ENCODE peak calls at places on chromosomes 5 and 9, in four cellular contexts. W, N, Y and S are unnamed samples.

GRCh38 chr5:73378765-73379164 is 69.8 kb downstream of the FOXD1 start:
- DNase-seq in W (no peak), N (no peak), Y (no peak), S (no peak)

GRCh38 chr5:93249651-93250289 is 331.2 kb downstream of the NR2F1-AS1 start:
- DNase-seq in W (no peak), N (no peak), Y (peak; percentile 29), S (no peak)

GRCh38 chr9:87322840-87323635 is 174.6 kb upstream of the DAPK1 start:
- DNase-seq in W (no peak), N (no peak), Y (no peak), S (no peak)

GRCh38 chr5:56419667-56420066 is 186.5 kb upstream of the ANKRD55 start:
- DNase-seq in W (no peak), N (no peak), Y (no peak), S (no peak)

GRCh38 chr9:98707158-98708102 is 1.3 kb downstream of the GABBR2 start:
- DNase-seq in W (no peak), N (peak; percentile 46), Y (no peak), S (no peak)

GRCh38 chr9:121528642-121529041 is 29.0 kb upstream of the GGTA1 start:
- DNase-seq in W (no peak), N (no peak), Y (no peak), S (no peak)

GRCh38 chr9:2228132-2228531 is 213.0 kb downstream of the SMARCA2 start:
- DNase-seq in W (no peak), N (no peak), Y (peak; percentile 39), S (no peak)

GRCh38 chr5:151738125-151738848 is 20.1 kb downstream of the ATOX1 start:
- DNase-seq in W (no peak), N (no peak), Y (no peak), S (no peak)

GRCh38 chr5:136020383-136021015 is 8.3 kb upstream of the TGFBI start:
- DNase-seq in W (no peak), N (peak; percentile 96), Y (no peak), S (no peak)

DNA sequence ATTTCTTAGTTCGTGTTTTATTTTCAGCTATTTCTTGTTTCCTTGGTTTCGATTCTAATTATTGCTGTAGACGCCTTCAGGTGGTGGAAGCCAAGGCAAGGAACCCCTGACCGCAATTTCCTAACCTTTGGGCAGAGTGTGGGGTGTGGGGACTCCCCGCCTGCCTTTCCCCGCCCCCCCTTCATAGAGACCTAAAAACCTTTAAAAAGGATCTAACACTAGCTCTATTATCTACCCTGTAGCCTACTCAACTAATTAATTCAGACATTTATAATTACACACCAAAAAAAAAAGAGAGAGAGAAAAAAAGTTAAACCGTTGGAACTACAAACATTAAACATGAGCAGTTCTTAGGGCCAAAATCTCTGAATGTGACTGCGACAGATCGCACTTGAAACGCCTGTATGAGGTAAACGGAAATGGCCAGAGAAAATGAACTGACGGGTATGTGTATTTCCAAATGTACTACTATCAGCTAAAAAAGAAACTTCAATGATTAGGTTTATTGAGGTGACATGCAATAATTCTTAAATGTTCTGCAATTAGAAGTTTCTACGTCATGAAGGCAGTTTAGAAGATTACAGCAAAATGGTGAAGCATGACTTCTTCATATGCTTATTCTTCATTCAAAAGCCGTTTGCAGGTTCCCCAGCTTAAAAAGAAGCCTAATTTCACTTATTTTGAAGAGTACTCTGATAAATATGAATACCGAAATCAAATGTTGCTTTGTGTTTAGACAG is 19.0 kb upstream of the FER start:
- DNase-seq in W (peak; percentile 45), N (no peak), Y (no peak), S (peak; percentile 74)
- H3K27ac ChIP-seq in W (peak overlapping the region; percentile 52), N (no peak overlapping the region), Y (peak overlapping the region; percentile 81), S (peak overlapping the region; percentile 48)

DNA sequence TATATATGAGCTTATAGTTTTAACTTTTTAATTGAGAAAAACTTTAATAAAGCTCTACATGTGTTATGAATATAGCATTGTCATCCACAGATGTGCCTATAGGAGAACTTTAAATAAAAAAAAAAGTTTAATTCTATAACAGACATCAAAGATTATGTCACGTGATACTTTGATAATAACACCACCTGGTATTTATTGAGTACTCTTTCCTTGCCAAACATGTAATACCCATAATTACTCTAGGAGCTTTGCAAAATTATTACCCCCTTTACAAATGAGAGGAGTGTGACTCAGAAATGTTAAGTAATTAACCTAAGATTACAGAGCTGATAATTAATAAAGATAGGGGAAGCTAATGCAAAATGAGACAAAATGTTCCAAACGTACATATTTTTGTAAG is 43.0 kb downstream of the ITGA2 start:
- DNase-seq in W (no peak), N (no peak), Y (no peak), S (no peak)
- H3K4me3 ChIP-seq in W (no peak overlapping the region), N (no peak overlapping the region), Y (no peak overlapping the region), S (no peak overlapping the region)

DNA sequence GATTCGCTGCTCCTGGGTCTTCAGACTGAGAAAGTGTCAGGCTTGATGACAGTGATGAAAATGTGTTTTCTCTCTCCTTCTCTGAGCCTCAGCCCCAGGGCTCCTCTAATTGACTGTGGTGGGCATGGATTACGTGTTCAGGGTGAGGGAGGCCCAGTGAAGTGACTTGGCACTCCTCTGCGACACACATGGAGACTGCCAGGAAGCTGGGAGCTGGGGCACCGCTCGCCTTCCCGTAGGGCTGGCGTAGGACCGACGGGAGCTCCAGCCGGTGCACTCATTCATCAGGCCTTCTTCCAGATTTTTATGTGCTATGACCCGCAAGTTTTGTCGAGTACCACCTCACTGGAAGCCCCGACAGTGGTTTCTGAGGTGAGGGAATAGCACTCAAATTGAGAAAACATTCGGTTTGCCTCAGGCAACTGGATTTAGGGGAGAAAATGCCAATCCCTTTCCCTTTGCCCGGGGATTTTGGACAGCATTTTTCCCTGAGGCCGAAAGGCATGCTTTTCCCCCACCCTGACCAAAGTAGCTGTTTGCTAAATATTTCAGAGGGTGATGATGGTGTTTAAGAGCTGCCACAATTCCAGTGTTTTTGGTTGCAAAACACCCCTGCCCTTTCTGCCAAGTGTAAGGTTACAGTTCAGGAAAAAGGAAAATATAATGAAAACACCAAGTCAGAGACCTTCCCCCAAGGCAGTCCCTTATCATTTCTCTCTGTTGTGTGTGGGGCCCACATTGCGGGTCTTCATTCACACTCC is 83.7 kb downstream of the PCSK5 start:
- DNase-seq in W (no peak), N (no peak), Y (no peak), S (no peak)
- H3K27ac ChIP-seq in W (no peak overlapping the region), N (no peak overlapping the region), Y (no peak overlapping the region), S (no peak overlapping the region)

GRCh38 chr5:98657559-98657958 is 115.9 kb upstream of the RGMB start:
- DNase-seq in W (no peak), N (no peak), Y (no peak), S (no peak)

GRCh38 chr5:98651715-98652114 is 121.7 kb upstream of the RGMB start:
- DNase-seq in W (no peak), N (no peak), Y (no peak), S (no peak)

DNA sequence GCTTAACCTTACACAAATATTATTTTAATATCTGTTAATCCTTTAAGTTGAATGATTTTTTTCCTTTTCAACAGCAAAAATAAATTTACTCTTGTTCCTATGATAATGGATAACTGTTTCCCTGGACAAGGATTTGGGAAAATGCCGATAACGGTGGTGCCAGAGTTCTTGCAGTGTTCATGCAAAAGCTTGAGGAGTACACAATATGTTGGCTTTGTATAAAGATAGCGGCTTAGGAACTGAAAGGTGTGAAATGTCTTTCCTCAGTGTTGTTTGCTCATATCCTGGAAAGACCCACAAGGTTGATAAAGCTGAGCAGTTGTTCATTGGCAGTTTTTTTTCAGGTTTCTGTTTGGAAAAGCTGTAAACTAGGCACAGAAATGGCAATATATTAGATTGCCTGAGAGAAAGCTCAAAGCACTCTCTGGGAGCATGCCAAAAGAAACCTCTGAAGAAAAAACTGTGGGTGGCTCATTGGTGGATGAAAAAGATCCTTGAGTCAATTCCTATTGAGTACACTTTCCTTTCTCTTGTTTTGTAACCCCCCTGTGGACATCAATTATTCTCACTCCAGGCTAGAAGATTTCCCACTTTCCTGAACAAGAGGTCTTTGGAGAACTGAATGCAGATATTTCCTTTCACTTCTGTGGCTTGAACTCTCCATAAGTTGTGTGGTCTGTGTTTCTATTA is 117.2 kb upstream of the RGMB start:
- DNase-seq in W (no peak), N (no peak), Y (no peak), S (no peak)
- H3K4me3 ChIP-seq in W (no peak overlapping the region), N (no peak overlapping the region), Y (no peak overlapping the region), S (no peak overlapping the region)